ENCODE peak calls at places on chromosomes 6 and 20, in nine cellular contexts. D, B, S, C, Z, O, W, I and M are unnamed samples.

GRCh38 chr6:3631862-3632261 is 119.7 kb downstream of the PXDC1 start:
- DNase-seq in D (no peak), B (no peak), S (no peak), C (no peak), Z (no peak), O (no peak), W (no peak), I (no peak), M (no peak)

GRCh38 chr20:18323705-18324104 is 35.4 kb downstream of the ZNF133 start:
- DNase-seq in D (peak; percentile 28), B (no peak), S (no peak), C (no peak), Z (no peak), O (no peak), W (no peak), I (no peak), M (no peak)

GRCh38 chr6:93394471-93394870 is 24.9 kb downstream of the EPHA7 start:
- DNase-seq in D (no peak), B (no peak), S (no peak), C (no peak), Z (no peak), O (no peak), W (no peak), I (no peak), M (no peak)

GRCh38 chr6:31836676-31837611 is 9.4 kb downstream of the HSPA1B start:
- DNase-seq in D (no peak), B (no peak), S (no peak), C (no peak), Z (no peak), O (no peak), W (no peak), I (peak; percentile 45), M (no peak)

GRCh38 chr6:34324738-34325444 is 67.6 kb downstream of the NUDT3 start:
- DNase-seq in D (peak; percentile 32), B (no peak), S (no peak), C (peak; percentile 52), Z (peak; percentile 40), O (no peak), W (peak; percentile 73), I (no peak), M (no peak)

GRCh38 chr6:3608159-3608558 is 143.4 kb downstream of the PXDC1 start:
- DNase-seq in D (no peak), B (no peak), S (no peak), C (no peak), Z (no peak), O (no peak), W (no peak), I (no peak), M (no peak)

GRCh38 chr20:19047951-19048296 is 164.5 kb upstream of the SLC24A3 start:
- DNase-seq in D (no peak), B (no peak), S (no peak), C (no peak), Z (no peak), O (no peak), W (no peak), I (no peak), M (no peak)

GRCh38 chr6:33314943-33315752 is 1.3 kb upstream of the TAPBP start:
- DNase-seq in D (peak; percentile 57), B (no peak), S (no peak), C (no peak), Z (peak; percentile 65), O (no peak), W (peak; percentile 80), I (no peak), M (no peak)

GRCh38 chr6:30939473-30939872 is 1.3 kb upstream of the MUCL3 start:
- DNase-seq in D (no peak), B (no peak), S (no peak), C (no peak), Z (no peak), O (no peak), W (no peak), I (peak; percentile 46), M (no peak)